ENCODE peak calls at places on chromosomes 7 and 10, in four cellular contexts. One of them, this sample, is unnamed.

GRCh38 chr7:38190010-38190409 is 12.0 kb downstream of the STARD3NL start:
- DNase-seq in OCI-LY7: no peak
- DNase-seq in osteoblast: no peak
- DNase-seq in dorsolateral prefrontal cortex: no peak
- DNase-seq in this sample: no peak

GRCh38 chr7:111384065-111384891 is 178.0 kb downstream of the IMMP2L start:
- DNase-seq in OCI-LY7: no peak
- DNase-seq in dorsolateral prefrontal cortex: no peak
- DNase-seq in osteoblast: no peak
- DNase-seq in this sample: no peak

GRCh38 chr7:100503350-100503735 is 19.6 kb downstream of the NYAP1 start:
- DNase-seq in OCI-LY7: no peak
- DNase-seq in dorsolateral prefrontal cortex: no peak
- DNase-seq in osteoblast: no peak
- DNase-seq in this sample: no peak

GRCh38 chr10:124062390-124062789 is 31.0 kb downstream of the CHST15 start:
- DNase-seq in osteoblast: no peak
- DNase-seq in OCI-LY7: no peak
- DNase-seq in dorsolateral prefrontal cortex: no peak
- DNase-seq in this sample: no peak

GRCh38 chr7:99997545-99998137 is 17.8 kb upstream of the ZKSCAN1 start:
- DNase-seq in OCI-LY7: no peak
- DNase-seq in osteoblast: peak; percentile 60
- DNase-seq in dorsolateral prefrontal cortex: no peak
- DNase-seq in this sample: no peak

GRCh38 chr10:120490288-120490687 is 33.3 kb downstream of the PLPP4 start:
- DNase-seq in OCI-LY7: no peak
- DNase-seq in osteoblast: no peak
- DNase-seq in dorsolateral prefrontal cortex: no peak
- DNase-seq in this sample: no peak

GRCh38 chr7:66739953-66740301 is 606 bp upstream of the RABGEF1 start:
- DNase-seq in dorsolateral prefrontal cortex: no peak
- DNase-seq in OCI-LY7: peak; percentile 52
- DNase-seq in osteoblast: no peak
- DNase-seq in this sample: no peak

GRCh38 chr7:129495987-129496386 is 6.3 kb upstream of the SMKR1 start:
- DNase-seq in osteoblast: no peak
- DNase-seq in dorsolateral prefrontal cortex: no peak
- DNase-seq in OCI-LY7: no peak
- DNase-seq in this sample: no peak

GRCh38 chr10:114928818-114929217 is 9.2 kb upstream of the TRUB1 start:
- DNase-seq in OCI-LY7: no peak
- DNase-seq in osteoblast: no peak
- DNase-seq in dorsolateral prefrontal cortex: no peak
- DNase-seq in this sample: no peak

GRCh38 chr7:39504963-39505362 is 61.2 kb upstream of the YAE1 start:
- DNase-seq in dorsolateral prefrontal cortex: no peak
- DNase-seq in osteoblast: peak; percentile 47
- DNase-seq in OCI-LY7: no peak
- DNase-seq in this sample: no peak

GRCh38 chr10:99979066-99979685 is 30.6 kb downstream of the DNMBP start:
- DNase-seq in OCI-LY7: no peak
- DNase-seq in dorsolateral prefrontal cortex: no peak
- DNase-seq in osteoblast: no peak
- DNase-seq in this sample: no peak

GRCh38 chr10:62268399-62269076 is at the start of gene RTKN2:
- DNase-seq in osteoblast: peak; percentile 92
- DNase-seq in dorsolateral prefrontal cortex: peak; percentile 60
- DNase-seq in OCI-LY7: peak; percentile 95
- DNase-seq in this sample: peak; percentile 85

GRCh38 chr7:100946111-100946510 is 3.2 kb upstream of the MUC3A start:
- DNase-seq in OCI-LY7: no peak
- DNase-seq in osteoblast: no peak
- DNase-seq in dorsolateral prefrontal cortex: no peak
- DNase-seq in this sample: no peak

GRCh38 chr10:89695307-89695706 is 6.1 kb upstream of the KIF20B start:
- DNase-seq in dorsolateral prefrontal cortex: no peak
- DNase-seq in OCI-LY7: no peak
- DNase-seq in osteoblast: no peak
- DNase-seq in this sample: no peak

This sample was measured in NAMALWA.